ENCODE peak calls at places on chromosomes 4 and X, in four cellular contexts. S, F, D and R are unnamed samples.

GRCh38 chrX:22392176-22392814 is 119.6 kb downstream of the CBLL2 start:
- DNase-seq in S (no peak), F (no peak), D (no peak), R (no peak)

GRCh38 chr4:23539969-23540368 is 349.9 kb downstream of the PPARGC1A start:
- DNase-seq in S (no peak), F (no peak), D (no peak), R (no peak)

GRCh38 chrX:132127748-132128147 is at the start of gene FRMD7:
- DNase-seq in S (no peak), F (no peak), D (no peak), R (no peak)

GRCh38 chrX:149286940-149287349 is 218.2 kb downstream of the IDS start:
- DNase-seq in S (peak), F (peak), D (no peak), R (peak)

GRCh38 chrX:28847423-28847822 is 260.2 kb downstream of the IL1RAPL1 start:
- DNase-seq in S (no peak), F (no peak), D (no peak), R (peak)

GRCh38 chr4:150583287-150584197 is 1.6 kb downstream of the MAB21L2 start:
- DNase-seq in S (no peak), F (peak), D (no peak), R (no peak)

GRCh38 chrX:34915463-34916225 is 27.0 kb upstream of the FAM47B start:
- DNase-seq in S (no peak), F (peak), D (no peak), R (no peak)

GRCh38 chrX:9003041-9003440 is 30.9 kb downstream of the FAM9B start:
- DNase-seq in S (no peak), F (no peak), D (no peak), R (peak)

GRCh38 chr4:83932996-83933395 is 397.1 kb downstream of the GPAT3 start:
- DNase-seq in S (no peak), F (no peak), D (no peak), R (no peak)

GRCh38 chr4:143482753-143483362 is 30.6 kb upstream of the SMARCA5 start:
- DNase-seq in S (peak), F (peak), D (no peak), R (peak)

GRCh38 chr4:138085956-138086355 is 156.2 kb downstream of the SLC7A11 start:
- DNase-seq in S (no peak), F (no peak), D (no peak), R (no peak)

GRCh38 chr4:145248502-145248901 is 68.1 kb upstream of the OTUD4 start:
- DNase-seq in S (no peak), F (no peak), D (no peak), R (no peak)

GRCh38 chr4:13659341-13660070 is 32.0 kb upstream of the BOD1L1 start:
- DNase-seq in S (no peak), F (no peak), D (no peak), R (no peak)

GRCh38 chr4:8165374-8165896 is 6.8 kb upstream of the ABLIM2 start:
- DNase-seq in S (no peak), F (peak), D (no peak), R (no peak)

GRCh38 chrX:151776113-151776790 is 41.7 kb downstream of the CNGA2 start:
- DNase-seq in S (no peak), F (no peak), D (no peak), R (no peak)

GRCh38 chr4:122450847-122451246 is 5.7 kb downstream of the IL2 start:
- DNase-seq in S (peak), F (peak), D (no peak), R (no peak)

GRCh38 chr4:41095973-41096372 is 118.4 kb downstream of the APBB2 start:
- DNase-seq in S (no peak), F (no peak), D (no peak), R (no peak)

GRCh38 chr4:40500781-40501180 is 128.9 kb downstream of the RBM47 start:
- DNase-seq in S (no peak), F (no peak), D (no peak), R (no peak)

GRCh38 chr4:13907255-13907751 is 279.8 kb upstream of the BOD1L1 start:
- DNase-seq in S (no peak), F (no peak), D (no peak), R (peak)

GRCh38 chr4:2093265-2093664 is 34.1 kb downstream of the NAT8L start:
- DNase-seq in S (no peak), F (no peak), D (no peak), R (no peak)

GRCh38 chrX:1502853-1503252 is 34.1 kb downstream of the P2RY8 start:
- DNase-seq in S (no peak), F (no peak), D (no peak), R (no peak)

GRCh38 chr4:146647615-146648383 is 9.1 kb downstream of the POU4F2 start:
- DNase-seq in S (no peak), F (peak), D (no peak), R (no peak)

GRCh38 chr4:140106277-140106842 is 47.6 kb downstream of the MAML3 start:
- DNase-seq in S (no peak), F (no peak), D (no peak), R (no peak)

GRCh38 chrX:149638860-149639259 is 7.3 kb upstream of the TMEM185A start:
- DNase-seq in S (no peak), F (no peak), D (no peak), R (no peak)

GRCh38 chr4:2817701-2818350 is 24.9 kb downstream of the SH3BP2 start:
- DNase-seq in S (peak), F (peak), D (no peak), R (no peak)

GRCh38 chrX:124023838-124024238 is 62.3 kb downstream of the STAG2 start:
- DNase-seq in S (no peak), F (no peak), D (no peak), R (no peak)

GRCh38 chr4:78166582-78166981 is 109.5 kb downstream of the FRAS1 start:
- DNase-seq in S (no peak), F (no peak), D (no peak), R (no peak)

GRCh38 chr4:57147335-57148060 is 37.3 kb upstream of the IGFBP7 start:
- DNase-seq in S (no peak), F (no peak), D (no peak), R (no peak)